ENCODE peak calls at places on chromosome 11, in ten cellular contexts. F is OCI-LY7, V is A549, U is GM23338, R is brain microvascular endothelial cell, W is sigmoid colon, O is colonic mucosa, A is esophagus squamous epithelium, I is tibial artery, Y is dorsolateral prefrontal cortex. H is an unnamed sample.

GRCh38 chr11:20337526-20338154 is 25.9 kb upstream of the HTATIP2 start:
- DNase-seq in V (peak; percentile 42), R (peak; percentile 20), A (no peak), Y (no peak), U (peak; percentile 68), O (no peak), I (no peak), F (peak; percentile 4), W (no peak), H (no peak)

GRCh38 chr11:99117603-99118002 is 96.9 kb downstream of the CNTN5 start:
- DNase-seq in O (no peak), U (peak; percentile 14), F (no peak), Y (no peak), A (no peak), V (peak; percentile 13), W (no peak), R (no peak), I (no peak), H (no peak)

GRCh38 chr11:43685483-43685882 is 4.9 kb downstream of the HSD17B12 start:
- DNase-seq in Y (no peak), F (no peak), V (peak; percentile 5), A (no peak), W (no peak), U (no peak), I (no peak), O (no peak), R (no peak), H (no peak)

GRCh38 chr11:15206791-15207190 is 92.1 kb downstream of the INSC start:
- DNase-seq in U (no peak), V (no peak), W (no peak), A (no peak), O (no peak), F (no peak), I (no peak), R (no peak), Y (no peak), H (no peak)

GRCh38 chr11:106121570-106122320 is 44.3 kb downstream of the AASDHPPT start:
- DNase-seq in F (no peak), U (no peak), W (no peak), A (no peak), R (no peak), O (no peak), Y (no peak), I (no peak), V (peak; percentile 49), H (no peak)

GRCh38 chr11:118198370-118198769 is 21.9 kb upstream of the SCN2B start:
- DNase-seq in I (peak; percentile 64), F (peak; percentile 87), Y (peak; percentile 72), A (no peak), R (peak; percentile 59), O (peak; percentile 88), V (peak; percentile 58), W (peak; percentile 87), U (peak; percentile 87), H (peak; percentile 61)

GRCh38 chr11:76382209-76382608 is 1.1 kb downstream of the GVQW3 start:
- DNase-seq in W (no peak), R (no peak), U (peak; percentile 27), A (no peak), F (peak; percentile 70), I (no peak), O (no peak), Y (no peak), V (no peak), H (no peak)

GRCh38 chr11:20099527-20099926 is 60.7 kb downstream of the DBX1 start:
- DNase-seq in W (no peak), U (no peak), A (no peak), V (no peak), Y (no peak), O (no peak), I (no peak), F (no peak), R (no peak), H (no peak)

GRCh38 chr11:108887436-108888238 is 222.8 kb downstream of the DDX10 start:
- DNase-seq in V (no peak), O (no peak), R (peak; percentile 80), I (no peak), Y (no peak), U (no peak), A (no peak), F (no peak), W (no peak), H (no peak)

GRCh38 chr11:19187880-19188279 is 13.9 kb downstream of the CSRP3 start:
- DNase-seq in I (no peak), V (no peak), O (no peak), U (no peak), F (no peak), R (no peak), W (no peak), A (no peak), Y (peak; percentile 47), H (no peak)

GRCh38 chr11:111476366-111476765 is 35.8 kb downstream of the BTG4 start:
- DNase-seq in A (no peak), V (no peak), U (no peak), R (no peak), W (no peak), O (no peak), I (no peak), F (no peak), Y (no peak), H (no peak)

GRCh38 chr11:118010738-118011461 is 24.7 kb downstream of the IL10RA start:
- DNase-seq in V (no peak), Y (peak; percentile 47), A (no peak), W (peak; percentile 83), R (no peak), I (peak; percentile 76), O (peak; percentile 43), F (peak; percentile 93), U (no peak), H (no peak)

GRCh38 chr11:95035316-95035715 is 10.3 kb downstream of the KDM4E start:
- DNase-seq in O (no peak), A (no peak), Y (no peak), V (no peak), W (no peak), F (no peak), I (no peak), R (no peak), U (no peak), H (no peak)

GRCh38 chr11:121340010-121340580 is 47.5 kb downstream of the SC5D start:
- DNase-seq in Y (no peak), W (no peak), U (no peak), A (no peak), O (no peak), I (no peak), R (no peak), V (no peak), F (no peak), H (no peak)
- H3K27ac ChIP-seq in Y (no peak overlapping the region), W (no peak overlapping the region), U (no peak overlapping the region), A (no peak overlapping the region), O (no peak overlapping the region), I (no peak overlapping the region), R (no peak overlapping the region), V (no peak overlapping the region), F (peak overlapping the region; percentile 47), H (no peak overlapping the region)

GRCh38 chr11:59141673-59142460 is 789 bp upstream of the FAM111A start:
- DNase-seq in Y (no peak), R (no peak), U (peak; percentile 13), F (no peak), O (no peak), A (no peak), I (no peak), W (no peak), V (no peak), H (no peak)

GRCh38 chr11:59142530-59143507 is at the start of gene FAM111A:
- DNase-seq in R (peak; percentile 86), F (peak; percentile 81), A (peak; percentile 36), V (peak; percentile 86), W (peak; percentile 94), O (peak; percentile 93), U (peak; percentile 95), I (peak; percentile 86), Y (peak; percentile 80), H (peak; percentile 62)

GRCh38 chr11:59145534-59145933 is 2.9 kb downstream of the FAM111A start:
- DNase-seq in Y (no peak), I (no peak), F (no peak), R (no peak), A (no peak), U (no peak), W (no peak), O (no peak), V (no peak), H (no peak)

GRCh38 chr11:59144579-59145345 is 2.1 kb downstream of the FAM111A start:
- DNase-seq in Y (peak; percentile 48), U (peak; percentile 98), O (peak; percentile 91), I (peak; percentile 81), W (peak; percentile 92), V (peak; percentile 89), A (no peak), R (peak; percentile 74), F (peak; percentile 93), H (peak; percentile 41)

GRCh38 chr11:59144096-59144495 is 1.4 kb downstream of the FAM111A start:
- DNase-seq in A (no peak), F (peak; percentile 16), Y (no peak), U (no peak), W (no peak), V (no peak), I (no peak), O (no peak), R (no peak), H (no peak)
- H3K27ac ChIP-seq in A (peak overlapping the region; percentile 94), F (peak overlapping the region; percentile 90), Y (peak overlapping the region; percentile 66), U (peak overlapping the region; percentile 51), W (peak overlapping the region; percentile 87), V (peak overlapping the region; percentile 82), I (peak overlapping the region; percentile 90), O (peak overlapping the region; percentile 95), R (peak overlapping the region; percentile 1), H (peak overlapping the region; percentile 19)

GRCh38 chr11:102620179-102620578 is 5.0 kb downstream of the MMP20 start:
- DNase-seq in F (no peak), A (no peak), Y (no peak), V (no peak), W (no peak), U (no peak), I (no peak), R (no peak), O (no peak), H (no peak)

GRCh38 chr11:102623998-102624397 is 1.1 kb downstream of the MMP20 start:
- DNase-seq in V (no peak), F (no peak), I (no peak), U (no peak), Y (no peak), A (no peak), R (no peak), W (no peak), O (no peak), H (no peak)

GRCh38 chr11:102623128-102623527 is 2.0 kb downstream of the MMP20 start:
- DNase-seq in U (no peak), V (no peak), I (no peak), F (no peak), Y (no peak), A (no peak), R (no peak), W (no peak), O (no peak), H (no peak)

GRCh38 chr11:102622258-102622657 is 2.9 kb downstream of the MMP20 start:
- DNase-seq in F (no peak), I (no peak), V (no peak), U (no peak), Y (no peak), O (no peak), R (no peak), A (no peak), W (no peak), H (no peak)

GRCh38 chr11:102620858-102621561 is 4.1 kb downstream of the MMP20 start:
- DNase-seq in F (peak; percentile 12), W (no peak), Y (no peak), A (no peak), I (peak; percentile 28), R (peak; percentile 80), V (no peak), U (no peak), O (no peak), H (no peak)
- H3K27ac ChIP-seq in F (no peak overlapping the region), W (no peak overlapping the region), Y (no peak overlapping the region), A (no peak overlapping the region), I (peak overlapping the region; percentile 19), R (peak overlapping the region; percentile 58), V (peak overlapping the region; percentile 63), U (no peak overlapping the region), O (no peak overlapping the region), H (no peak overlapping the region)

GRCh38 chr11:126034026-126034822 is 28.4 kb downstream of the CDON start:
- DNase-seq in W (no peak), Y (no peak), O (no peak), U (no peak), R (no peak), V (no peak), F (no peak), I (no peak), A (no peak), H (no peak)
- H3K27ac ChIP-seq in W (peak overlapping the region; percentile 49), Y (no peak overlapping the region), O (no peak overlapping the region), U (peak overlapping the region; percentile 15), R (no peak overlapping the region), V (no peak overlapping the region), F (no peak overlapping the region), I (no peak overlapping the region), A (no peak overlapping the region), H (no peak overlapping the region)

H was measured in substantia nigra.